ENCODE peak calls at places on chromosomes 4 and X, in five cellular contexts. One of them, this sample, is unnamed.

GRCh38 chrX:105475801-105476200 is 255.3 kb upstream of the TEX13A start:
- DNase-seq in GM12865: no peak
- DNase-seq in CD4-positive, alpha-beta T cell: no peak
- DNase-seq in upper lobe of left lung: no peak
- DNase-seq in occipital lobe: no peak
- DNase-seq in this sample: no peak

GRCh38 chr4:141435446-141436225 is 200.7 kb upstream of the IL15 start:
- DNase-seq in GM12865: no peak
- DNase-seq in occipital lobe: no peak
- DNase-seq in upper lobe of left lung: no peak
- DNase-seq in CD4-positive, alpha-beta T cell: no peak
- DNase-seq in this sample: no peak

GRCh38 chr4:97479388-97479787 is 663.9 kb downstream of the STPG2 start:
- DNase-seq in CD4-positive, alpha-beta T cell: no peak
- DNase-seq in GM12865: no peak
- DNase-seq in occipital lobe: no peak
- DNase-seq in upper lobe of left lung: no peak
- DNase-seq in this sample: no peak

GRCh38 chrX:70439016-70439415 is 5.6 kb upstream of the DLG3 start:
- DNase-seq in GM12865: peak
- DNase-seq in CD4-positive, alpha-beta T cell: no peak
- DNase-seq in upper lobe of left lung: no peak
- DNase-seq in occipital lobe: no peak
- DNase-seq in this sample: no peak

GRCh38 chr4:40409835-40410234 is 74.7 kb downstream of the CHRNA9 start:
- DNase-seq in occipital lobe: no peak
- DNase-seq in GM12865: no peak
- DNase-seq in CD4-positive, alpha-beta T cell: no peak
- DNase-seq in upper lobe of left lung: no peak
- DNase-seq in this sample: no peak

GRCh38 chr4:76954489-76954888 is 4.9 kb downstream of the SEPTIN11 start:
- DNase-seq in upper lobe of left lung: no peak
- DNase-seq in GM12865: no peak
- DNase-seq in CD4-positive, alpha-beta T cell: no peak
- DNase-seq in occipital lobe: no peak
- DNase-seq in this sample: no peak

GRCh38 chr4:13722649-13723048 is 95.1 kb upstream of the BOD1L1 start:
- DNase-seq in occipital lobe: no peak
- DNase-seq in GM12865: no peak
- DNase-seq in upper lobe of left lung: no peak
- DNase-seq in CD4-positive, alpha-beta T cell: no peak
- DNase-seq in this sample: no peak

GRCh38 chr4:27701563-27701962 is 840.9 kb downstream of the STIM2 start:
- DNase-seq in upper lobe of left lung: no peak
- DNase-seq in CD4-positive, alpha-beta T cell: no peak
- DNase-seq in GM12865: no peak
- DNase-seq in occipital lobe: no peak
- DNase-seq in this sample: no peak

GRCh38 chrX:100928660-100929613 is at the start of gene XKRX:
- DNase-seq in upper lobe of left lung: peak
- DNase-seq in GM12865: peak
- DNase-seq in occipital lobe: no peak
- DNase-seq in CD4-positive, alpha-beta T cell: peak
- DNase-seq in this sample: no peak

GRCh38 chr4:81786770-81787169 is 315.1 kb upstream of the RASGEF1B start:
- DNase-seq in GM12865: no peak
- DNase-seq in upper lobe of left lung: no peak
- DNase-seq in CD4-positive, alpha-beta T cell: no peak
- DNase-seq in occipital lobe: peak
- DNase-seq in this sample: no peak

GRCh38 chr4:1177274-1178141 is 5.1 kb upstream of the SPON2 start:
- DNase-seq in upper lobe of left lung: peak
- DNase-seq in CD4-positive, alpha-beta T cell: no peak
- DNase-seq in occipital lobe: peak
- DNase-seq in GM12865: no peak
- DNase-seq in this sample: no peak

GRCh38 chrX:109312757-109313156 is 169.1 kb downstream of the GUCY2F start:
- DNase-seq in occipital lobe: no peak
- DNase-seq in CD4-positive, alpha-beta T cell: no peak
- DNase-seq in upper lobe of left lung: no peak
- DNase-seq in GM12865: no peak
- DNase-seq in this sample: no peak

GRCh38 chrX:134886201-134886600 is 104.6 kb upstream of the SMIM10 start:
- DNase-seq in CD4-positive, alpha-beta T cell: no peak
- DNase-seq in GM12865: no peak
- DNase-seq in upper lobe of left lung: no peak
- DNase-seq in occipital lobe: no peak
- DNase-seq in this sample: no peak

GRCh38 chr4:12304912-12305311 is 876.2 kb upstream of the HS3ST1 start:
- DNase-seq in occipital lobe: no peak
- DNase-seq in upper lobe of left lung: no peak
- DNase-seq in GM12865: no peak
- DNase-seq in CD4-positive, alpha-beta T cell: no peak
- DNase-seq in this sample: no peak

GRCh38 chr4:34193451-34194154 is 2050.7 kb downstream of the ARAP2 start:
- DNase-seq in GM12865: no peak
- DNase-seq in CD4-positive, alpha-beta T cell: no peak
- DNase-seq in upper lobe of left lung: no peak
- DNase-seq in occipital lobe: no peak
- DNase-seq in this sample: no peak

GRCh38 chrX:12378706-12379105 is 240.4 kb downstream of the FRMPD4 start:
- DNase-seq in GM12865: no peak
- DNase-seq in CD4-positive, alpha-beta T cell: no peak
- DNase-seq in occipital lobe: no peak
- DNase-seq in upper lobe of left lung: no peak
- DNase-seq in this sample: no peak

GRCh38 chrX:107442914-107443527 is 6.4 kb upstream of the FRMPD3 start:
- DNase-seq in occipital lobe: no peak
- DNase-seq in GM12865: no peak
- DNase-seq in CD4-positive, alpha-beta T cell: no peak
- DNase-seq in upper lobe of left lung: no peak
- DNase-seq in this sample: no peak

GRCh38 chrX:21738145-21738949 is 19.6 kb downstream of the SMPX start:
- DNase-seq in occipital lobe: no peak
- DNase-seq in CD4-positive, alpha-beta T cell: no peak
- DNase-seq in upper lobe of left lung: no peak
- DNase-seq in GM12865: no peak
- DNase-seq in this sample: no peak

GRCh38 chr4:185201983-185202962 is 1.5 kb downstream of the CFAP97 start:
- DNase-seq in CD4-positive, alpha-beta T cell: no peak
- DNase-seq in upper lobe of left lung: no peak
- DNase-seq in GM12865: peak
- DNase-seq in occipital lobe: no peak
- DNase-seq in this sample: no peak

GRCh38 chr4:184466634-184467033 is 7.7 kb downstream of the IRF2 start:
- DNase-seq in GM12865: no peak
- DNase-seq in CD4-positive, alpha-beta T cell: no peak
- DNase-seq in occipital lobe: no peak
- DNase-seq in upper lobe of left lung: no peak
- DNase-seq in this sample: no peak

GRCh38 chrX:137052641-137053235 is 18.9 kb upstream of the GPR101 start:
- DNase-seq in upper lobe of left lung: no peak
- DNase-seq in CD4-positive, alpha-beta T cell: no peak
- DNase-seq in GM12865: no peak
- DNase-seq in occipital lobe: no peak
- DNase-seq in this sample: no peak

GRCh38 chr4:18440527-18441215 is 419.1 kb upstream of the LCORL start:
- DNase-seq in upper lobe of left lung: no peak
- DNase-seq in GM12865: no peak
- DNase-seq in CD4-positive, alpha-beta T cell: no peak
- DNase-seq in occipital lobe: no peak
- DNase-seq in this sample: no peak

GRCh38 chr4:150078996-150079581 is 844 bp downstream of the DCLK2 start:
- DNase-seq in upper lobe of left lung: peak
- DNase-seq in GM12865: peak
- DNase-seq in occipital lobe: peak
- DNase-seq in CD4-positive, alpha-beta T cell: no peak
- DNase-seq in this sample: peak

GRCh38 chrX:50813843-50814661 is at the start of gene SHROOM4:
- DNase-seq in CD4-positive, alpha-beta T cell: no peak
- DNase-seq in occipital lobe: peak
- DNase-seq in GM12865: no peak
- DNase-seq in upper lobe of left lung: peak
- DNase-seq in this sample: peak

GRCh38 chr4:83178029-83178428 is 63.5 kb upstream of the PLAC8 start:
- DNase-seq in occipital lobe: no peak
- DNase-seq in upper lobe of left lung: no peak
- DNase-seq in CD4-positive, alpha-beta T cell: no peak
- DNase-seq in GM12865: peak
- DNase-seq in this sample: no peak

GRCh38 chrX:70444326-70445196 is at the start of gene DLG3:
- DNase-seq in GM12865: no peak
- DNase-seq in occipital lobe: peak
- DNase-seq in upper lobe of left lung: no peak
- DNase-seq in CD4-positive, alpha-beta T cell: no peak
- DNase-seq in this sample: peak

GRCh38 chr4:157225096-157225495 is 4.6 kb downstream of the GRIA2 start:
- DNase-seq in upper lobe of left lung: no peak
- DNase-seq in occipital lobe: no peak
- DNase-seq in GM12865: no peak
- DNase-seq in CD4-positive, alpha-beta T cell: no peak
- DNase-seq in this sample: no peak

GRCh38 chr4:166012129-166013078 is 139.4 kb downstream of the TLL1 start:
- DNase-seq in upper lobe of left lung: no peak
- DNase-seq in occipital lobe: no peak
- DNase-seq in GM12865: no peak
- DNase-seq in CD4-positive, alpha-beta T cell: no peak
- DNase-seq in this sample: no peak

This sample was measured in C1 segment of cervical spinal cord.